ENCODE peak calls at places on chromosomes 13 and 19, in five cellular contexts. N is GM23338, T is mammary epithelial cell, D is IMR-90, K is OCI-LY7. G is an unnamed sample. For H4K20me1, the result is how much of the 10 kb centered on the place peaks cover.

GRCh38 chr13:31234729-31235128 is 35.0 kb downstream of the B3GLCT start:
- DNase-seq in N (peak), T (no peak), D (no peak), K (peak), G (no peak)

GRCh38 chr19:53772943-53773342 is 51.2 kb downstream of the NLRP12 start:
- DNase-seq in N (peak), T (peak), D (peak), K (peak), G (peak)

GRCh38 chr13:40132249-40132648 is 476.8 kb downstream of the COG6 start:
- DNase-seq in N (no peak), T (no peak), D (no peak), K (no peak), G (no peak)

GRCh38 chr19:4233282-4233853 is 4.0 kb downstream of the EBI3 start:
- DNase-seq in N (peak), T (no peak), D (peak), K (peak), G (peak)

GRCh38 chr13:38135590-38135989 is 214.1 kb upstream of the UFM1 start:
- DNase-seq in N (no peak), T (no peak), D (no peak), K (no peak), G (no peak)

GRCh38 chr13:113783966-113784644 is 25.1 kb downstream of the TMEM255B start:
- DNase-seq in N (no peak), T (no peak), D (no peak), K (no peak), G (no peak)

GRCh38 chr13:26502826-26503225 is 54.7 kb upstream of the WASF3 start:
- DNase-seq in N (peak), T (peak), D (peak), K (no peak), G (no peak)

GRCh38 chr19:6736169-6736916 is 1.0 kb downstream of the GPR108 start:
- DNase-seq in N (peak), T (peak), D (peak), K (peak), G (peak)

GRCh38 chr13:104111031-104111430 is 1044.8 kb upstream of the SLC10A2 start:
- DNase-seq in N (no peak), T (no peak), D (peak), K (no peak), G (no peak)

GRCh38 chr19:2739602-2740313 is at the start of gene SLC39A3:
- DNase-seq in N (peak), T (peak), D (peak), K (peak), G (peak)

GRCh38 chr19:927044-927706 is 1.3 kb downstream of the ARID3A start:
- DNase-seq in N (peak), T (no peak), D (no peak), K (peak), G (no peak)

GRCh38 chr19:21482863-21483276 is 22.5 kb upstream of the ZNF429 start:
- DNase-seq in N (peak), T (no peak), D (no peak), K (peak), G (peak)

GRCh38 chr19:5282926-5283325 is 57.7 kb downstream of the PTPRS start:
- DNase-seq in N (no peak), T (no peak), D (no peak), K (no peak), G (no peak)

GRCh38 chr13:101059803-101060202 is 356.5 kb downstream of the NALCN start:
- DNase-seq in N (no peak), T (no peak), D (no peak), K (no peak), G (no peak)

GRCh38 chr13:87274209-87274819 is 396.9 kb upstream of the SLITRK5 start:
- DNase-seq in N (peak), T (peak), D (peak), K (peak), G (peak)

GRCh38 chr13:102198418-102199322 is 203.2 kb downstream of the FGF14 start:
- DNase-seq in N (no peak), T (peak), D (peak), K (no peak), G (no peak)

GRCh38 chr19:57436392-57436791 is 1.3 kb downstream of the ZNF749 start:
- DNase-seq in N (no peak), T (no peak), D (no peak), K (no peak), G (no peak)

GRCh38 chr19:41367848-41368301 is 3.9 kb upstream of the B9D2 start:
- DNase-seq in N (no peak), T (peak), D (peak), K (no peak), G (no peak)

GRCh38 chr19:41327499-41328156 is 17.7 kb downstream of the CCDC97 start:
- DNase-seq in N (peak), T (peak), D (peak), K (peak), G (no peak)

GRCh38 chr19:18156841-18157464 is 4.0 kb downstream of the PIK3R2 start:
- DNase-seq in N (no peak), T (peak), D (peak), K (no peak), G (no peak)

GRCh38 chr13:99971576-99972189 is at the start of gene ZIC5:
- DNase-seq in N (peak), T (no peak), D (no peak), K (no peak), G (no peak)

GRCh38 chr13:71644579-71644978 is 222.4 kb downstream of the DACH1 start:
- DNase-seq in N (no peak), T (no peak), D (no peak), K (no peak), G (no peak)

GRCh38 chr19:56566904-56567273 is 379 bp upstream of the ZNF470 start:
- DNase-seq in N (peak), T (no peak), D (no peak), K (no peak), G (peak)

GRCh38 chr19:44808463-44809371 is at the start of gene BCAM:
- DNase-seq in N (peak), T (peak), D (peak), K (no peak), G (no peak)

GRCh38 chr19:3660493-3661219 is 34.1 kb upstream of the CACTIN start:
- DNase-seq in N (no peak), T (no peak), D (no peak), K (no peak), G (no peak)

GRCh38 chr13:92136449-92137180 is 738.2 kb downstream of the GPC5 start:
- DNase-seq in N (no peak), T (no peak), D (no peak), K (no peak), G (no peak)

GRCh38 chr13:76965759-76966421 is 17.6 kb downstream of the ACOD1 start:
- DNase-seq in N (no peak), T (peak), D (peak), K (no peak), G (no peak)

GRCh38 chr19:4722671-4723464 is 774 bp downstream of the DPP9 start:
- DNase-seq in N (no peak), T (peak), D (peak), K (peak), G (peak)

GRCh38 chr13:87057807-87058520 is 613.2 kb upstream of the SLITRK5 start:
- DNase-seq in N (no peak), T (no peak), D (peak), K (no peak), G (no peak)

GRCh38 chr13:41365636-41366035 is 54.6 kb downstream of the NAA16 start:
- DNase-seq in N (no peak), T (no peak), D (peak), K (no peak), G (no peak)

GRCh38 chr13:28318418-28318995 is 176.4 kb downstream of the FLT1 start:
- DNase-seq in N (no peak), T (no peak), D (no peak), K (peak), G (no peak)

GRCh38 chr13:60402022-60402421 is 5.0 kb downstream of the TDRD3 start:
- DNase-seq in N (no peak), T (peak), D (peak), K (no peak), G (no peak)

GRCh38 chr19:41548954-41549688 is 26.8 kb upstream of the CEACAM21 start:
- DNase-seq in N (peak), T (no peak), D (no peak), K (peak), G (no peak)

GRCh38 chr19:52170863-52171320 is 529 bp downstream of the ZNF836 start:
- DNase-seq in N (peak), T (no peak), D (no peak), K (no peak), G (peak)

GRCh38 chr19:52171321-52172169 is at the start of gene ZNF836:
- DNase-seq in N (peak), T (peak), D (peak), K (peak), G (peak)

GRCh38 chr19:52172347-52172746 is 926 bp upstream of the ZNF836 start:
- DNase-seq in N (no peak), T (no peak), D (no peak), K (no peak), G (no peak)

DNA sequence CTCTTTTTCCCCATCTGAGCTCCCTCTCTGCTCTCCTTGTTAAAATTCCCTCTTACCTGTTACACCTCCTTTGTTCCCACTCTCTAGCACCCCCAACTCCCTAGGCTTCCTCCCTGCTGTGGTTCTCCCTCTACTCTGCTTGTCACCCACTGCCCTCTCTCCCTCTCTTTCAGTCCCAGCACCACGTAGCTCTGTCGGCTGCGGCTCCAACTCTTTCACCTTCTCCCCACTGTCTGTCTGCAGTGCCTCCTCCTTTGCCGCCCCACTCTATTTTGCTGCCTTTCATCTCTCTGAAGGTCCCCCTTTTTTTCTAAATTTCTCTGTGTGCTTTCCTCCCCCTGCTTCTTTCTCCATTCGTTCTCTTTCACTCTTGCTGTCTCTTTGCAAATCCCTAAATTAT is 1.1 kb downstream of the ZNF836 start:
- DNase-seq in N (peak), T (no peak), D (no peak), K (no peak), G (peak)
- H3K4me3 ChIP-seq in N (peak), T (peak), D (peak), K (peak), G (peak)

DNA sequence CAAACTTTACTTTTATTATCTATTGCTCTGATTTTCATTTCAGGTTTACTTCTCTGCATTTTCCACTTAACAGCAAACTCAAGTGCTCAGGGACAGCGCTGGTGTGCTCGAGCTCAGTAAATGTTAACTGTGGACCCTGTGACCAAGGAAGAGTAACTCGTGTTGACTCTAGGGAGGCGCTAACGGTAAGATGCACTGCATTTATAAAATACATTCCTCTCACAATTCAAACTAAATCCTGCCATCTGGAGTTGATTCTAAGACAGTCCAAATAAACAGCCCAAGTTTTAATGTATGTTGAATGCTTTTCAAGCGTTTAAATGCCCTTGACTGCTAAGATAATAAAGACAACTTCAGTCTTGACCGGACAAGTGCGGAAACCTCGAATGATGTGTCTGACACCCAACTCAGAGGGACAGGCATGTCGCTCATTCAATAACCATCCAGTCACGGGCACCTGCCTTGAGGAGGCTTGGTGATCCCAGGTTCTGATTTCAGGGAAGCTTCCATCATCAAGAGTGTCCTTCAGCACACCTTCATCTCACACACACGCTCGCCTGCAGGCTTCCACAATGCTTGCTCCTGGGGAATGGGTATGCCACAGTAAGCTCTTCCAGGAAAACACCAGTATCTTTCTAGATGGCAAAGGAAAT is 93.1 kb downstream of the STK24 start:
- DNase-seq in N (no peak), T (no peak), D (peak), K (no peak), G (no peak)
- H4K20me1 ChIP-seq in N (half or more), T (under half), D (half or more), K (under half), G (half or more)

DNA sequence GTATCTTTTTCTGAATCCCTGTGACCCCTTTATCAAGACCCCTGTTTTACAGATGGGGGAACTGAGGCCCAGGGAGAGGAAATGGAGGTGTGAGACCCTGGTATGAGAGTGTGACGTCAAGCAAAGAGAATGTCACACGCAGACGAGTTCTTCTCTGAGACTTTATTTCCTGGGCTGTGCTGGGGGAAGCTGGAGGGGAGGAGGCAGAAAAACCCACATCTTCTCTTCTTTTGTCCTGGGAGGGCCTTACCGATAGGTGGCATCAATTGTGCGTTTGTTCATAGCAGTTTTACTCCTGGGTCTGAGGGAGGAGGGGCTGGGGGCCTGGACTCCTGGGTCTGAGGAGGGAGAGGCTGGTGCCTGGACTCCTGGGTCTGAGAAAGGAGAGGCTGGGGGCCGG is 4.9 kb upstream of the KLK15 start:
- DNase-seq in N (peak), T (no peak), D (no peak), K (peak), G (no peak)
- TF ChIP-seq CTCF in N (peak), T (peak), D (peak), K (peak), G (peak)

GRCh38 chr19:14149509-14149994 is 13.2 kb upstream of the ASF1B start:
- DNase-seq in N (peak), T (no peak), D (no peak), K (no peak), G (peak)

GRCh38 chr19:14150770-14151661 is 14.6 kb upstream of the ASF1B start:
- DNase-seq in N (no peak), T (no peak), D (no peak), K (no peak), G (no peak)

GRCh38 chr19:14149011-14149410 is 12.6 kb upstream of the ASF1B start:
- DNase-seq in N (no peak), T (no peak), D (no peak), K (no peak), G (no peak)

GRCh38 chr19:14147797-14148605 is 11.6 kb upstream of the ASF1B start:
- DNase-seq in N (peak), T (peak), D (peak), K (peak), G (no peak)

DNA sequence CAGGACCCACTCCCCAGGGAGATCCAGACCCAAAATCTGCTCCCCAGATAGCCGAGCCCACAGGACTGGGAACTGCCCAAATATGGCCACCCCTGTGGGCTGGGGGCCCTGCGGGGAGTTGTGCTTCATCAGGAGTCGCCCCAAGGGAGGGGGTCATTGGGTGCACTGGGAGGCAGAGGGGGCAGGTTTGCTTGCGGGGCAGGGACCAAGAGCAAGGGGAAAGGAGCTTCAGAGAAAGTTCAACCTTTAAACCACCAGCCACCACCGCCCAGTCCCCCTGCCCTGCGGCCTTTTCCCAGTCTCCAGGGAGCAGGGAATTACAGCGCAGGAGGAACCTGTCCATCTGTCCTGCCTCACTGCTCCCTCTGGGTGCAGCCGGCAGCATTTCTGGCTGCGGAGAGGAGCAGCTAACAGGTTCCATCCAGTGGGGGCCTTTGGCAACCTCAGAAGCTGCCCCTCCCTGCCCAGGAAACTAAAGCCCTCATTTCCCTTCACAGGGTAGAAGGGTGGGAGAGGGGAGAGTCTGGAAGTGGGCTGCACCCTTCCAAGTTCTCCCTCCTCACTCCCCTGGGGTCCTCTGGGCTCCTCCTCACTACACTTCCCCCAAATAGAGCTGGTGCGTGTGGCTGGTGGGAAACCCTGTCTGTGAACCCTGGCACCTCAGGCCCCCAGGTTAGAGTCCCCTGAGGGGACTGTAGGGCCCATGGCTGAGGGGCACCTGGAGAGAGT is 13.8 kb upstream of the ASF1B start:
- DNase-seq in N (peak), T (no peak), D (no peak), K (no peak), G (no peak)
- H3K4me3 ChIP-seq in N (no peak), T (no peak), D (no peak), K (no peak), G (no peak)

GRCh38 chr19:24078688-24079087 is 8.3 kb upstream of the ZNF254 start:
- DNase-seq in N (peak), T (no peak), D (no peak), K (no peak), G (no peak)
- H4K20me1 ChIP-seq in N (under half), T (under half), D (under half), K (under half), G (under half)

DNA sequence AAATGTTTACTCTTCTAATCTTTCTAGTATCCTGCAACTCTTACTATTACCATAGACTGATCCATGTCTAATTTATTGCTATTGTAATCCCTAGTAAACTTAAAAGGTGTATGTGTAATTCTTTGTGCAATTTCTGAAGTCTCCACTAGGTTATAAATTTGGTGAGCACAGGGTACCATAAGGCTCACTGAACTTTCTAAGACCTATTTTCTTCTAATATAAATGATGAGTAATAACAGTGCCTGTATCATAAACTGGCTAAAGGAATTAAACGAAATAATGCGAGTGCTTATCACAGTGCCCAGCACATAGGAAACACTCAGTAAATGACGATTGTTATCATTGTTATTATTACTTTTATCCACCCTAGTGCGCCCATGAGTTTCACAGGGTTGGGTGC is 119.1 kb downstream of the KLF12 start:
- DNase-seq in N (peak), T (no peak), D (peak), K (peak), G (no peak)
- TF ChIP-seq CTCF in N (peak), T (peak), D (peak), K (peak), G (peak)

GRCh38 chr13:74077375-74077774 is 56.8 kb downstream of the KLF12 start:
- DNase-seq in N (no peak), T (no peak), D (no peak), K (no peak), G (no peak)
- H3K4me3 ChIP-seq in N (no peak), T (no peak), D (no peak), K (no peak), G (no peak)

G was measured in DND-41.